ENCODE peak calls at places on chromosomes 3 and 15, in nine cellular contexts. One of them, this sample, is unnamed.
A peak's percentile ranks its signal among the peaks of the same experiment; 100 is the strongest.

GRCh38 chr3:32502089-32502943 is at the start of gene CMTM6:
- DNase-seq in WTC11: peak; percentile 77
- DNase-seq in psoas muscle: peak; percentile 82
- DNase-seq in stimulated activated CD4-positive, alpha-beta T cell treated with anti-CD3 and anti-CD28 coated beads, Interleukin-4, amount 100 ng/mL, for 48 hours: peak; percentile 69
- DNase-seq in NCI-H345: peak; percentile 65
- DNase-seq in activated T-cell treated with anti-CD3 and anti-CD28 coated beads for 1 hour: peak; percentile 64
- DNase-seq in NCI-H748 treated with DMSO at 0.1 percent for 48 hours: peak; percentile 41
- DNase-seq in CD4-positive, alpha-beta memory T cell: peak; percentile 69
- DNase-seq in PC-3: peak; percentile 80
- DNase-seq in this sample: peak; percentile 72

GRCh38 chr15:95286911-95287769 is 1043.4 kb upstream of the NR2F2 start:
- DNase-seq in WTC11: peak; percentile 14
- DNase-seq in psoas muscle: no peak
- DNase-seq in stimulated activated CD4-positive, alpha-beta T cell treated with anti-CD3 and anti-CD28 coated beads, Interleukin-4, amount 100 ng/mL, for 48 hours: no peak
- DNase-seq in NCI-H345: no peak
- DNase-seq in activated T-cell treated with anti-CD3 and anti-CD28 coated beads for 1 hour: no peak
- DNase-seq in NCI-H748 treated with DMSO at 0.1 percent for 48 hours: no peak
- DNase-seq in CD4-positive, alpha-beta memory T cell: no peak
- DNase-seq in PC-3: no peak
- DNase-seq in this sample: no peak

GRCh38 chr15:49675051-49675450 is 54.2 kb downstream of the DTWD1 start:
- DNase-seq in WTC11: no peak
- DNase-seq in psoas muscle: no peak
- DNase-seq in stimulated activated CD4-positive, alpha-beta T cell treated with anti-CD3 and anti-CD28 coated beads, Interleukin-4, amount 100 ng/mL, for 48 hours: no peak
- DNase-seq in NCI-H345: no peak
- DNase-seq in activated T-cell treated with anti-CD3 and anti-CD28 coated beads for 1 hour: no peak
- DNase-seq in NCI-H748 treated with DMSO at 0.1 percent for 48 hours: no peak
- DNase-seq in CD4-positive, alpha-beta memory T cell: no peak
- DNase-seq in PC-3: peak; percentile 88
- DNase-seq in this sample: no peak

GRCh38 chr15:57697588-57697987 is 8.9 kb upstream of the POLR2M start:
- DNase-seq in WTC11: no peak
- DNase-seq in psoas muscle: no peak
- DNase-seq in stimulated activated CD4-positive, alpha-beta T cell treated with anti-CD3 and anti-CD28 coated beads, Interleukin-4, amount 100 ng/mL, for 48 hours: no peak
- DNase-seq in NCI-H345: no peak
- DNase-seq in activated T-cell treated with anti-CD3 and anti-CD28 coated beads for 1 hour: no peak
- DNase-seq in NCI-H748 treated with DMSO at 0.1 percent for 48 hours: no peak
- DNase-seq in CD4-positive, alpha-beta memory T cell: no peak
- DNase-seq in PC-3: no peak
- DNase-seq in this sample: no peak

GRCh38 chr3:126050050-126050392 is 33.9 kb downstream of the SLC41A3 start:
- DNase-seq in WTC11: no peak
- DNase-seq in psoas muscle: no peak
- DNase-seq in stimulated activated CD4-positive, alpha-beta T cell treated with anti-CD3 and anti-CD28 coated beads, Interleukin-4, amount 100 ng/mL, for 48 hours: no peak
- DNase-seq in NCI-H345: no peak
- DNase-seq in activated T-cell treated with anti-CD3 and anti-CD28 coated beads for 1 hour: no peak
- DNase-seq in NCI-H748 treated with DMSO at 0.1 percent for 48 hours: no peak
- DNase-seq in CD4-positive, alpha-beta memory T cell: no peak
- DNase-seq in PC-3: no peak
- DNase-seq in this sample: no peak

GRCh38 chr3:161560006-161560637 is 63.5 kb downstream of the OTOL1 start:
- DNase-seq in WTC11: peak; percentile 64
- DNase-seq in psoas muscle: no peak
- DNase-seq in stimulated activated CD4-positive, alpha-beta T cell treated with anti-CD3 and anti-CD28 coated beads, Interleukin-4, amount 100 ng/mL, for 48 hours: no peak
- DNase-seq in NCI-H345: peak; percentile 47
- DNase-seq in activated T-cell treated with anti-CD3 and anti-CD28 coated beads for 1 hour: no peak
- DNase-seq in NCI-H748 treated with DMSO at 0.1 percent for 48 hours: peak; percentile 5
- DNase-seq in CD4-positive, alpha-beta memory T cell: no peak
- DNase-seq in PC-3: peak; percentile 80
- DNase-seq in this sample: peak; percentile 55

GRCh38 chr3:183817639-183818038 is 7.7 kb downstream of the MAP6D1 start:
- DNase-seq in WTC11: no peak
- DNase-seq in psoas muscle: no peak
- DNase-seq in stimulated activated CD4-positive, alpha-beta T cell treated with anti-CD3 and anti-CD28 coated beads, Interleukin-4, amount 100 ng/mL, for 48 hours: no peak
- DNase-seq in NCI-H345: no peak
- DNase-seq in activated T-cell treated with anti-CD3 and anti-CD28 coated beads for 1 hour: no peak
- DNase-seq in NCI-H748 treated with DMSO at 0.1 percent for 48 hours: no peak
- DNase-seq in CD4-positive, alpha-beta memory T cell: no peak
- DNase-seq in PC-3: no peak
- DNase-seq in this sample: no peak

GRCh38 chr3:121414924-121415323 is 130.9 kb downstream of the POLQ start:
- DNase-seq in WTC11: no peak
- DNase-seq in psoas muscle: no peak
- DNase-seq in stimulated activated CD4-positive, alpha-beta T cell treated with anti-CD3 and anti-CD28 coated beads, Interleukin-4, amount 100 ng/mL, for 48 hours: no peak
- DNase-seq in NCI-H345: no peak
- DNase-seq in activated T-cell treated with anti-CD3 and anti-CD28 coated beads for 1 hour: no peak
- DNase-seq in NCI-H748 treated with DMSO at 0.1 percent for 48 hours: no peak
- DNase-seq in CD4-positive, alpha-beta memory T cell: no peak
- DNase-seq in PC-3: no peak
- DNase-seq in this sample: no peak

GRCh38 chr3:98784666-98785600 is 21.8 kb downstream of the ST3GAL6 start:
- DNase-seq in WTC11: no peak
- DNase-seq in psoas muscle: no peak
- DNase-seq in stimulated activated CD4-positive, alpha-beta T cell treated with anti-CD3 and anti-CD28 coated beads, Interleukin-4, amount 100 ng/mL, for 48 hours: no peak
- DNase-seq in NCI-H345: no peak
- DNase-seq in activated T-cell treated with anti-CD3 and anti-CD28 coated beads for 1 hour: no peak
- DNase-seq in NCI-H748 treated with DMSO at 0.1 percent for 48 hours: no peak
- DNase-seq in CD4-positive, alpha-beta memory T cell: no peak
- DNase-seq in PC-3: peak; percentile 73
- DNase-seq in this sample: no peak

GRCh38 chr3:49500408-49501257 is 30.6 kb downstream of the DAG1 start:
- DNase-seq in WTC11: no peak
- DNase-seq in psoas muscle: peak; percentile 72
- DNase-seq in stimulated activated CD4-positive, alpha-beta T cell treated with anti-CD3 and anti-CD28 coated beads, Interleukin-4, amount 100 ng/mL, for 48 hours: no peak
- DNase-seq in NCI-H345: no peak
- DNase-seq in activated T-cell treated with anti-CD3 and anti-CD28 coated beads for 1 hour: no peak
- DNase-seq in NCI-H748 treated with DMSO at 0.1 percent for 48 hours: no peak
- DNase-seq in CD4-positive, alpha-beta memory T cell: no peak
- DNase-seq in PC-3: peak; percentile 95
- DNase-seq in this sample: no peak

GRCh38 chr3:121482651-121483050 is 63.1 kb downstream of the POLQ start:
- DNase-seq in WTC11: no peak
- DNase-seq in psoas muscle: no peak
- DNase-seq in stimulated activated CD4-positive, alpha-beta T cell treated with anti-CD3 and anti-CD28 coated beads, Interleukin-4, amount 100 ng/mL, for 48 hours: no peak
- DNase-seq in NCI-H345: no peak
- DNase-seq in activated T-cell treated with anti-CD3 and anti-CD28 coated beads for 1 hour: no peak
- DNase-seq in NCI-H748 treated with DMSO at 0.1 percent for 48 hours: no peak
- DNase-seq in CD4-positive, alpha-beta memory T cell: no peak
- DNase-seq in PC-3: peak; percentile 82
- DNase-seq in this sample: no peak

GRCh38 chr3:29168686-29169085 is 112.2 kb upstream of the RBMS3 start:
- DNase-seq in WTC11: no peak
- DNase-seq in psoas muscle: no peak
- DNase-seq in stimulated activated CD4-positive, alpha-beta T cell treated with anti-CD3 and anti-CD28 coated beads, Interleukin-4, amount 100 ng/mL, for 48 hours: no peak
- DNase-seq in NCI-H345: no peak
- DNase-seq in activated T-cell treated with anti-CD3 and anti-CD28 coated beads for 1 hour: no peak
- DNase-seq in NCI-H748 treated with DMSO at 0.1 percent for 48 hours: no peak
- DNase-seq in CD4-positive, alpha-beta memory T cell: no peak
- DNase-seq in PC-3: no peak
- DNase-seq in this sample: no peak

GRCh38 chr3:55202320-55202719 is 274.5 kb upstream of the LRTM1 start:
- DNase-seq in WTC11: no peak
- DNase-seq in psoas muscle: no peak
- DNase-seq in stimulated activated CD4-positive, alpha-beta T cell treated with anti-CD3 and anti-CD28 coated beads, Interleukin-4, amount 100 ng/mL, for 48 hours: no peak
- DNase-seq in NCI-H345: no peak
- DNase-seq in activated T-cell treated with anti-CD3 and anti-CD28 coated beads for 1 hour: no peak
- DNase-seq in NCI-H748 treated with DMSO at 0.1 percent for 48 hours: no peak
- DNase-seq in CD4-positive, alpha-beta memory T cell: no peak
- DNase-seq in PC-3: peak; percentile 55
- DNase-seq in this sample: no peak

GRCh38 chr3:154898916-154899315 is 181.2 kb upstream of the MME start:
- DNase-seq in WTC11: no peak
- DNase-seq in psoas muscle: no peak
- DNase-seq in stimulated activated CD4-positive, alpha-beta T cell treated with anti-CD3 and anti-CD28 coated beads, Interleukin-4, amount 100 ng/mL, for 48 hours: no peak
- DNase-seq in NCI-H345: no peak
- DNase-seq in activated T-cell treated with anti-CD3 and anti-CD28 coated beads for 1 hour: no peak
- DNase-seq in NCI-H748 treated with DMSO at 0.1 percent for 48 hours: no peak
- DNase-seq in CD4-positive, alpha-beta memory T cell: no peak
- DNase-seq in PC-3: no peak
- DNase-seq in this sample: no peak

GRCh38 chr15:25775317-25775912 is 87.7 kb downstream of the ATP10A start:
- DNase-seq in WTC11: no peak
- DNase-seq in psoas muscle: peak; percentile 70
- DNase-seq in stimulated activated CD4-positive, alpha-beta T cell treated with anti-CD3 and anti-CD28 coated beads, Interleukin-4, amount 100 ng/mL, for 48 hours: no peak
- DNase-seq in NCI-H345: no peak
- DNase-seq in activated T-cell treated with anti-CD3 and anti-CD28 coated beads for 1 hour: no peak
- DNase-seq in NCI-H748 treated with DMSO at 0.1 percent for 48 hours: peak; percentile 10
- DNase-seq in CD4-positive, alpha-beta memory T cell: no peak
- DNase-seq in PC-3: peak; percentile 66
- DNase-seq in this sample: no peak

GRCh38 chr3:25103391-25103790 is 324.7 kb upstream of the RARB start:
- DNase-seq in WTC11: no peak
- DNase-seq in psoas muscle: no peak
- DNase-seq in stimulated activated CD4-positive, alpha-beta T cell treated with anti-CD3 and anti-CD28 coated beads, Interleukin-4, amount 100 ng/mL, for 48 hours: no peak
- DNase-seq in NCI-H345: no peak
- DNase-seq in activated T-cell treated with anti-CD3 and anti-CD28 coated beads for 1 hour: no peak
- DNase-seq in NCI-H748 treated with DMSO at 0.1 percent for 48 hours: no peak
- DNase-seq in CD4-positive, alpha-beta memory T cell: no peak
- DNase-seq in PC-3: no peak
- DNase-seq in this sample: no peak

GRCh38 chr3:100775669-100776068 is 66.4 kb downstream of the TFG start:
- DNase-seq in WTC11: no peak
- DNase-seq in psoas muscle: no peak
- DNase-seq in stimulated activated CD4-positive, alpha-beta T cell treated with anti-CD3 and anti-CD28 coated beads, Interleukin-4, amount 100 ng/mL, for 48 hours: no peak
- DNase-seq in NCI-H345: no peak
- DNase-seq in activated T-cell treated with anti-CD3 and anti-CD28 coated beads for 1 hour: no peak
- DNase-seq in NCI-H748 treated with DMSO at 0.1 percent for 48 hours: no peak
- DNase-seq in CD4-positive, alpha-beta memory T cell: no peak
- DNase-seq in PC-3: no peak
- DNase-seq in this sample: no peak

GRCh38 chr3:43378066-43378935 is 92.0 kb downstream of the SNRK start:
- DNase-seq in WTC11: peak; percentile 63
- DNase-seq in psoas muscle: no peak
- DNase-seq in stimulated activated CD4-positive, alpha-beta T cell treated with anti-CD3 and anti-CD28 coated beads, Interleukin-4, amount 100 ng/mL, for 48 hours: peak; percentile 57
- DNase-seq in NCI-H345: no peak
- DNase-seq in activated T-cell treated with anti-CD3 and anti-CD28 coated beads for 1 hour: peak; percentile 61
- DNase-seq in NCI-H748 treated with DMSO at 0.1 percent for 48 hours: no peak
- DNase-seq in CD4-positive, alpha-beta memory T cell: peak; percentile 74
- DNase-seq in PC-3: peak; percentile 71
- DNase-seq in this sample: peak; percentile 2

GRCh38 chr3:184361532-184361931 is at the start of the genes CLCN2 and POLR2H:
- DNase-seq in WTC11: peak; percentile 70
- DNase-seq in psoas muscle: peak; percentile 64
- DNase-seq in stimulated activated CD4-positive, alpha-beta T cell treated with anti-CD3 and anti-CD28 coated beads, Interleukin-4, amount 100 ng/mL, for 48 hours: peak; percentile 34
- DNase-seq in NCI-H345: peak; percentile 77
- DNase-seq in activated T-cell treated with anti-CD3 and anti-CD28 coated beads for 1 hour: peak; percentile 14
- DNase-seq in NCI-H748 treated with DMSO at 0.1 percent for 48 hours: no peak
- DNase-seq in CD4-positive, alpha-beta memory T cell: peak; percentile 36
- DNase-seq in PC-3: peak; percentile 63
- DNase-seq in this sample: peak; percentile 90

GRCh38 chr3:4343258-4343657 is 40.1 kb downstream of the SETMAR start:
- DNase-seq in WTC11: no peak
- DNase-seq in psoas muscle: no peak
- DNase-seq in stimulated activated CD4-positive, alpha-beta T cell treated with anti-CD3 and anti-CD28 coated beads, Interleukin-4, amount 100 ng/mL, for 48 hours: no peak
- DNase-seq in NCI-H345: no peak
- DNase-seq in activated T-cell treated with anti-CD3 and anti-CD28 coated beads for 1 hour: no peak
- DNase-seq in NCI-H748 treated with DMSO at 0.1 percent for 48 hours: no peak
- DNase-seq in CD4-positive, alpha-beta memory T cell: no peak
- DNase-seq in PC-3: no peak
- DNase-seq in this sample: no peak

GRCh38 chr3:72461787-72462186 is 386.5 kb downstream of the SHQ1 start:
- DNase-seq in WTC11: no peak
- DNase-seq in psoas muscle: peak; percentile 39
- DNase-seq in stimulated activated CD4-positive, alpha-beta T cell treated with anti-CD3 and anti-CD28 coated beads, Interleukin-4, amount 100 ng/mL, for 48 hours: no peak
- DNase-seq in NCI-H345: no peak
- DNase-seq in activated T-cell treated with anti-CD3 and anti-CD28 coated beads for 1 hour: no peak
- DNase-seq in NCI-H748 treated with DMSO at 0.1 percent for 48 hours: no peak
- DNase-seq in CD4-positive, alpha-beta memory T cell: no peak
- DNase-seq in PC-3: no peak
- DNase-seq in this sample: no peak

GRCh38 chr3:122989856-122990575 is 37.5 kb downstream of the SEMA5B start:
- DNase-seq in WTC11: no peak
- DNase-seq in psoas muscle: no peak
- DNase-seq in stimulated activated CD4-positive, alpha-beta T cell treated with anti-CD3 and anti-CD28 coated beads, Interleukin-4, amount 100 ng/mL, for 48 hours: no peak
- DNase-seq in NCI-H345: no peak
- DNase-seq in activated T-cell treated with anti-CD3 and anti-CD28 coated beads for 1 hour: no peak
- DNase-seq in NCI-H748 treated with DMSO at 0.1 percent for 48 hours: no peak
- DNase-seq in CD4-positive, alpha-beta memory T cell: no peak
- DNase-seq in PC-3: no peak
- DNase-seq in this sample: no peak

GRCh38 chr3:16719426-16719825 is 114.2 kb upstream of the DAZL start:
- DNase-seq in WTC11: no peak
- DNase-seq in psoas muscle: no peak
- DNase-seq in stimulated activated CD4-positive, alpha-beta T cell treated with anti-CD3 and anti-CD28 coated beads, Interleukin-4, amount 100 ng/mL, for 48 hours: no peak
- DNase-seq in NCI-H345: no peak
- DNase-seq in activated T-cell treated with anti-CD3 and anti-CD28 coated beads for 1 hour: no peak
- DNase-seq in NCI-H748 treated with DMSO at 0.1 percent for 48 hours: no peak
- DNase-seq in CD4-positive, alpha-beta memory T cell: no peak
- DNase-seq in PC-3: no peak
- DNase-seq in this sample: no peak

GRCh38 chr15:69462030-69462492 is 9.4 kb downstream of the RPLP1 start:
- DNase-seq in WTC11: no peak
- DNase-seq in psoas muscle: peak; percentile 58
- DNase-seq in stimulated activated CD4-positive, alpha-beta T cell treated with anti-CD3 and anti-CD28 coated beads, Interleukin-4, amount 100 ng/mL, for 48 hours: no peak
- DNase-seq in NCI-H345: peak; percentile 31
- DNase-seq in activated T-cell treated with anti-CD3 and anti-CD28 coated beads for 1 hour: no peak
- DNase-seq in NCI-H748 treated with DMSO at 0.1 percent for 48 hours: no peak
- DNase-seq in CD4-positive, alpha-beta memory T cell: no peak
- DNase-seq in PC-3: no peak
- DNase-seq in this sample: peak; percentile 31

GRCh38 chr3:31980530-31981205 is 394 bp downstream of the OSBPL10 start:
- DNase-seq in WTC11: peak; percentile 73
- DNase-seq in psoas muscle: peak; percentile 47
- DNase-seq in stimulated activated CD4-positive, alpha-beta T cell treated with anti-CD3 and anti-CD28 coated beads, Interleukin-4, amount 100 ng/mL, for 48 hours: no peak
- DNase-seq in NCI-H345: peak; percentile 65
- DNase-seq in activated T-cell treated with anti-CD3 and anti-CD28 coated beads for 1 hour: peak; percentile 17
- DNase-seq in NCI-H748 treated with DMSO at 0.1 percent for 48 hours: peak; percentile 62
- DNase-seq in CD4-positive, alpha-beta memory T cell: peak; percentile 28
- DNase-seq in PC-3: peak; percentile 71
- DNase-seq in this sample: peak; percentile 85

GRCh38 chr3:111846717-111847116 is 12.3 kb upstream of the PHLDB2 start:
- DNase-seq in WTC11: no peak
- DNase-seq in psoas muscle: no peak
- DNase-seq in stimulated activated CD4-positive, alpha-beta T cell treated with anti-CD3 and anti-CD28 coated beads, Interleukin-4, amount 100 ng/mL, for 48 hours: no peak
- DNase-seq in NCI-H345: no peak
- DNase-seq in activated T-cell treated with anti-CD3 and anti-CD28 coated beads for 1 hour: no peak
- DNase-seq in NCI-H748 treated with DMSO at 0.1 percent for 48 hours: no peak
- DNase-seq in CD4-positive, alpha-beta memory T cell: no peak
- DNase-seq in PC-3: peak; percentile 94
- DNase-seq in this sample: no peak

GRCh38 chr3:45092132-45093031 is 53.8 kb downstream of the CDCP1 start:
- DNase-seq in WTC11: no peak
- DNase-seq in psoas muscle: no peak
- DNase-seq in stimulated activated CD4-positive, alpha-beta T cell treated with anti-CD3 and anti-CD28 coated beads, Interleukin-4, amount 100 ng/mL, for 48 hours: no peak
- DNase-seq in NCI-H345: no peak
- DNase-seq in activated T-cell treated with anti-CD3 and anti-CD28 coated beads for 1 hour: no peak
- DNase-seq in NCI-H748 treated with DMSO at 0.1 percent for 48 hours: no peak
- DNase-seq in CD4-positive, alpha-beta memory T cell: no peak
- DNase-seq in PC-3: peak; percentile 98
- DNase-seq in this sample: no peak

GRCh38 chr15:82621970-82622369 is 25.2 kb downstream of the CPEB1 start:
- DNase-seq in WTC11: no peak
- DNase-seq in psoas muscle: no peak
- DNase-seq in stimulated activated CD4-positive, alpha-beta T cell treated with anti-CD3 and anti-CD28 coated beads, Interleukin-4, amount 100 ng/mL, for 48 hours: no peak
- DNase-seq in NCI-H345: no peak
- DNase-seq in activated T-cell treated with anti-CD3 and anti-CD28 coated beads for 1 hour: no peak
- DNase-seq in NCI-H748 treated with DMSO at 0.1 percent for 48 hours: no peak
- DNase-seq in CD4-positive, alpha-beta memory T cell: no peak
- DNase-seq in PC-3: peak; percentile 10
- DNase-seq in this sample: no peak

GRCh38 chr3:187913617-187914033 is 168.4 kb upstream of the BCL6 start:
- DNase-seq in WTC11: no peak
- DNase-seq in psoas muscle: no peak
- DNase-seq in stimulated activated CD4-positive, alpha-beta T cell treated with anti-CD3 and anti-CD28 coated beads, Interleukin-4, amount 100 ng/mL, for 48 hours: no peak
- DNase-seq in NCI-H345: no peak
- DNase-seq in activated T-cell treated with anti-CD3 and anti-CD28 coated beads for 1 hour: no peak
- DNase-seq in NCI-H748 treated with DMSO at 0.1 percent for 48 hours: no peak
- DNase-seq in CD4-positive, alpha-beta memory T cell: no peak
- DNase-seq in PC-3: peak; percentile 93
- DNase-seq in this sample: no peak

GRCh38 chr3:129690406-129690805 is 83.9 kb upstream of the PLXND1 start:
- DNase-seq in WTC11: no peak
- DNase-seq in psoas muscle: no peak
- DNase-seq in stimulated activated CD4-positive, alpha-beta T cell treated with anti-CD3 and anti-CD28 coated beads, Interleukin-4, amount 100 ng/mL, for 48 hours: peak; percentile 5
- DNase-seq in NCI-H345: peak; percentile 53
- DNase-seq in activated T-cell treated with anti-CD3 and anti-CD28 coated beads for 1 hour: no peak
- DNase-seq in NCI-H748 treated with DMSO at 0.1 percent for 48 hours: peak; percentile 42
- DNase-seq in CD4-positive, alpha-beta memory T cell: peak; percentile 63
- DNase-seq in PC-3: peak; percentile 61
- DNase-seq in this sample: peak; percentile 76

GRCh38 chr3:39150803-39151631 is 2.4 kb downstream of the CSRNP1 start:
- DNase-seq in WTC11: peak; percentile 71
- DNase-seq in psoas muscle: peak; percentile 92
- DNase-seq in stimulated activated CD4-positive, alpha-beta T cell treated with anti-CD3 and anti-CD28 coated beads, Interleukin-4, amount 100 ng/mL, for 48 hours: peak; percentile 75
- DNase-seq in NCI-H345: no peak
- DNase-seq in activated T-cell treated with anti-CD3 and anti-CD28 coated beads for 1 hour: no peak
- DNase-seq in NCI-H748 treated with DMSO at 0.1 percent for 48 hours: no peak
- DNase-seq in CD4-positive, alpha-beta memory T cell: no peak
- DNase-seq in PC-3: peak; percentile 93
- DNase-seq in this sample: no peak